ENCODE peak calls at places on chromosomes 16 and 17, in five cellular contexts. U is H9, M is left lung, Y is Peyer's patch, L is AG04450. O is an unnamed sample.

GRCh38 chr17:80870401-80870800 is 121.2 kb upstream of the CHMP6 start:
- DNase-seq in Y (no peak), U (no peak), M (no peak), L (no peak), O (no peak)

GRCh38 chr17:77117415-77117814 is 23.4 kb upstream of the SEC14L1 start:
- DNase-seq in M (no peak), L (no peak), Y (no peak), U (no peak), O (no peak)

GRCh38 chr17:75406222-75406615 is 741 bp upstream of the GRB2 start:
- DNase-seq in Y (peak; percentile 45), M (no peak), U (peak; percentile 26), L (no peak), O (peak; percentile 35)

GRCh38 chr16:9797306-9797705 is 384.9 kb downstream of the GRIN2A start:
- DNase-seq in Y (no peak), L (no peak), M (no peak), U (no peak), O (no peak)

GRCh38 chr17:8124350-8125195 is 667 bp upstream of the HES7 start:
- DNase-seq in L (no peak), M (peak; percentile 51), Y (no peak), U (no peak), O (no peak)

GRCh38 chr17:64732336-64733006 is 70.4 kb upstream of the SMURF2 start:
- DNase-seq in M (no peak), U (no peak), L (no peak), Y (no peak), O (no peak)

GRCh38 chr17:49435630-49436029 is 20.9 kb upstream of the PHB1 start:
- DNase-seq in L (no peak), M (no peak), Y (no peak), U (no peak), O (peak; percentile 25)

GRCh38 chr16:64225696-64226095 is 896.2 kb downstream of the CDH11 start:
- DNase-seq in Y (no peak), M (no peak), U (no peak), L (no peak), O (no peak)

GRCh38 chr17:45677770-45678169 is 106.3 kb upstream of the CRHR1 start:
- DNase-seq in L (no peak), Y (no peak), M (no peak), U (no peak), O (no peak)

GRCh38 chr17:77667478-77667877 is 291.0 kb upstream of the TNRC6C start:
- DNase-seq in M (no peak), U (no peak), L (no peak), Y (no peak), O (no peak)

GRCh38 chr17:51398128-51398525 is 137.8 kb downstream of the UTP18 start:
- DNase-seq in M (no peak), Y (no peak), L (no peak), U (no peak), O (no peak)

GRCh38 chr17:32520737-32521399 is 34.1 kb downstream of the CDK5R1 start:
- DNase-seq in L (no peak), Y (no peak), M (no peak), U (no peak), O (peak; percentile 10)

GRCh38 chr16:49564577-49565224 is 191.1 kb downstream of the C16orf78 start:
- DNase-seq in M (no peak), L (no peak), Y (no peak), U (no peak), O (no peak)

GRCh38 chr16:63998-64913 is 8.2 kb downstream of the RHBDF1 start:
- DNase-seq in U (no peak), Y (no peak), M (peak; percentile 61), L (no peak), O (no peak)

GRCh38 chr16:5054876-5055865 is 10.6 kb downstream of the C16orf89 start:
- DNase-seq in M (no peak), U (no peak), L (no peak), Y (no peak), O (no peak)

GRCh38 chr17:8758137-8758596 is at the start of gene SPDYE4:
- DNase-seq in M (peak; percentile 58), U (no peak), L (no peak), Y (no peak), O (no peak)

GRCh38 chr16:85246473-85246872 is 134.2 kb upstream of the CIBAR2 start:
- DNase-seq in U (no peak), Y (no peak), L (no peak), M (no peak), O (no peak)

GRCh38 chr16:11114366-11115164 is 141.4 kb downstream of the SOCS1 start:
- DNase-seq in Y (no peak), U (no peak), M (no peak), L (no peak), O (no peak)

GRCh38 chr16:48963901-48964615 is 317.6 kb downstream of the CBLN1 start:
- DNase-seq in L (peak; percentile 61), Y (no peak), U (no peak), M (no peak), O (no peak)

GRCh38 chr17:74094651-74095050 is 108.8 kb upstream of the RPL38 start:
- DNase-seq in Y (no peak), U (no peak), M (no peak), L (no peak), O (no peak)

DNA sequence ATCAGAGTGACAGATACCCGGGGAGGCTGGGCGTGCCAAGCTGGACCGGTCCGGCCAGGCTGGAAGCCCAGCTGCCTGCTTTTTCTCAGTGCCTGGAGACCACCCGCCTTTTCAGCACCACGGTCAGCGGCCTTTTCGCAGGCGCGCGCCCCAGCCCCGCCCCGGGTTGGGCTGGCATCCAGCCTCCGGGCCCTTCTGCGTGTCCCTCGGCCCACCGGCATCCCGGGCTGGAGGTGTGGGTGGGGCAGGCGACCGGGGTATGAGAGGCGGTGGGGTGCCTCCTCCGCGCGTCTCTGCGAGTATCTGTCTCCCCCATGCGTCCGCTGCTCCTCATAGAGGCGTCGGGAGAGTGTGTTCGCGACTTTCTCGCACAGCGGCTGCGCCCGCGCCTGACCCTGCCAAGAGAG is 102.5 kb downstream of the MRM1 start:
- DNase-seq in U (peak; percentile 91), Y (no peak), L (no peak), M (no peak), O (no peak)
- TF ChIP-seq CTCF in U (peak; percentile 33), Y (no peak), L (no peak), M (no peak), O (no peak)

DNA sequence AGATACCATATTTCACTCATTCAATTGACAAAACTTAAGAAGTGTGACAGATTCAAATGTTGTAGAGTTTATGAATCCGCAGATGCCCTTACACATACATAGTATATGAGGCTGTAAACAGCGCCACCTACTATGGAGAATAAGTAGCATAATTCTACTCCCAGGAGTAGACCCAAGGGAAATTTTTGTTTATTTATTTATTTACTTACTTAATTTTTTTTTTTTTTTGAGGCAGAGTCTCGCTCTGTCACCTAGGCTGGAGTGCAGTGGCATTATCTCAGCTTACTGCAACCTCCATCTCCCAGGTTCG is 35.5 kb downstream of the GAN start:
- DNase-seq in Y (no peak), U (no peak), M (no peak), L (no peak), O (no peak)
- TF ChIP-seq CTCF in Y (no peak), U (peak; percentile 28), M (no peak), L (no peak), O (no peak)

GRCh38 chr17:16381496-16381820 is 567 bp downstream of the UBB start:
- DNase-seq in U (no peak), M (no peak), L (no peak), Y (no peak), O (no peak)
- TF ChIP-seq CTCF in U (no peak), M (no peak), L (no peak), Y (no peak), O (no peak)

GRCh38 chr16:58019866-58020538 is 5.6 kb upstream of the MMP15 start:
- DNase-seq in U (no peak), L (no peak), M (peak; percentile 12), Y (no peak), O (no peak)

GRCh38 chr16:58021661-58022551 is 3.6 kb upstream of the MMP15 start:
- DNase-seq in M (peak; percentile 52), L (no peak), U (no peak), Y (no peak), O (no peak)

GRCh38 chr16:58016841-58017446 is 8.6 kb upstream of the MMP15 start:
- DNase-seq in L (no peak), M (peak; percentile 22), Y (no peak), U (no peak), O (no peak)

GRCh38 chr16:58020628-58021521 is 4.7 kb upstream of the MMP15 start:
- DNase-seq in M (peak; percentile 30), Y (peak; percentile 85), U (no peak), L (no peak), O (peak; percentile 60)

DNA sequence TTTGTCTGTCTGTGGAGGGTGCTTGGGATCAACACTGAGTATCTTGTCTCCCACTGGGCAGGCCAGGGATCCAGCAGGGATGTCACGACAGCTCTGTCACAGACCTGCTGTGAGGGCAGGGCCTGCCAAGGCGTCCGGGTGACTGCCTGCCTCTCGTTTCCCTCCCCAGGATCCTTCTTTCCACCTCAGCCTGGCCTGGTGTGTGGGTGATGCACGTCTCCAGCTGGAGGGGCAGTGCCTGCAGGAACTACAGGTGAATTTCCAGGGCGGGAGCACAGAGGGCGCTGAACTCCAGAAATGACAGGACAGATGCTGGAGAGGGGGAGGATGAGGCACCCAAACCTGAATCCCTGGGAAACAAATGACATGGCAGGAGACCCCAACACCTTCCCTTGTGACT is 6.8 kb upstream of the MMP15 start:
- DNase-seq in M (peak; percentile 54), Y (no peak), U (peak; percentile 70), L (no peak), O (no peak)
- TF ChIP-seq CTCF in M (no peak), Y (no peak), U (peak; percentile 61), L (no peak), O (no peak)

DNA sequence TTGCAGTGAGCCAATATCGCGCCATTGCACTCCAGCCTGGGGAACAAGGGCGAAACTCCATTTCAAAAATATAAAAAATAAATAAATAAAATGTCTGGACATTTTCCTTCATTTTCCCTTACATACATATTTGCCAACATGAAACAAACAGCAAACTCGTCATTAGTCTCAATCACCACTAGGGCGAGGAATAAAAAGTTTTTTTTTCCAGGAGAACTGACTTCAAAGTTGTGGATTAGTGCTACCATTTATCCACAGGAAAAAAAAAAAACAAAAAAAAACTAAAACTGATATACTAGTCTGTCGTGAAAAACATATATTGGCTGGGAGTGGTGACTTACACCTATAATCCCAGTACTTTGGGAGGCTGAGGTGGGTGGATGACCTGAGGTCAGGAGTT is 77.0 kb upstream of the MTMR4 start:
- DNase-seq in Y (no peak), U (no peak), L (no peak), M (no peak), O (no peak)
- TF ChIP-seq CTCF in Y (no peak), U (peak; percentile 53), L (peak; percentile 4), M (no peak), O (no peak)

GRCh38 chr16:87053016-87053982 is 263.9 kb downstream of the C16orf95 start:
- DNase-seq in L (no peak), M (no peak), Y (no peak), U (peak; percentile 79), O (peak; percentile 61)
- TF ChIP-seq CTCF in L (peak; percentile 17), M (no peak), Y (no peak), U (peak; percentile 76), O (no peak)

GRCh38 chr17:47850692-47851573 is at the start of gene SP6:
- DNase-seq in Y (peak; percentile 92), U (peak; percentile 97), M (peak; percentile 94), L (no peak), O (no peak)
- TF ChIP-seq CTCF in Y (no peak), U (peak; percentile 37), M (no peak), L (peak; percentile 8), O (no peak)

O was measured in tibial artery.